ENCODE peak calls at places on chromosomes 5 and 9, in five cellular contexts. B is GM06990, N is endothelial cell, L is GM10248, F is kidney epithelial cell. M is an unnamed sample.

GRCh38 chr5:99355881-99356280 is 427.1 kb upstream of the CHD1 start:
- DNase-seq in B (no peak), L (no peak), N (no peak), F (no peak), M (peak)

GRCh38 chr5:16492398-16493175 is 27.0 kb upstream of the ZNF622 start:
- DNase-seq in L (no peak), N (no peak), B (no peak), F (peak), M (peak)

GRCh38 chr5:35242695-35243258 is 12.5 kb upstream of the PRLR start:
- DNase-seq in N (no peak), L (no peak), F (no peak), B (no peak), M (no peak)

GRCh38 chr9:121744002-121744686 is 92.7 kb downstream of the DAB2IP start:
- DNase-seq in B (no peak), F (no peak), L (peak), N (no peak), M (no peak)

GRCh38 chr5:150633424-150633823 is 7.0 kb upstream of the SYNPO start:
- DNase-seq in B (no peak), L (no peak), N (no peak), F (no peak), M (no peak)

GRCh38 chr5:84343171-84343570 is 41.5 kb downstream of the EDIL3 start:
- DNase-seq in N (no peak), B (no peak), L (no peak), F (no peak), M (no peak)

GRCh38 chr5:170429014-170429413 is 39.8 kb upstream of the KCNMB1 start:
- DNase-seq in B (no peak), F (no peak), L (no peak), N (no peak), M (peak)

GRCh38 chr5:123367739-123368138 is 55.5 kb downstream of the CEP120 start:
- DNase-seq in F (no peak), B (no peak), N (no peak), L (no peak), M (no peak)

GRCh38 chr9:92406506-92406905 is 2.1 kb upstream of the OGN start:
- DNase-seq in B (peak), L (peak), F (no peak), N (no peak), M (no peak)

GRCh38 chr9:121849554-121849953 is 198.1 kb downstream of the DAB2IP start:
- DNase-seq in L (no peak), B (no peak), N (no peak), F (no peak), M (no peak)

GRCh38 chr9:82367016-82367415 is 378.4 kb downstream of the SPATA31D1 start:
- DNase-seq in B (no peak), N (no peak), F (no peak), L (no peak), M (no peak)

GRCh38 chr5:134964359-134965270 is 3.1 kb upstream of the CATSPER3 start:
- DNase-seq in L (no peak), N (no peak), B (no peak), F (no peak), M (no peak)

GRCh38 chr5:140038373-140038957 is 4.6 kb downstream of the NRG2 start:
- DNase-seq in F (no peak), B (no peak), N (no peak), L (peak), M (peak)

GRCh38 chr9:99211746-99212145 is 10.0 kb downstream of the ALG2 start:
- DNase-seq in B (no peak), L (no peak), F (no peak), N (peak), M (no peak)

GRCh38 chr5:149415245-149415967 is 36.3 kb upstream of the IL17B start:
- DNase-seq in N (no peak), L (no peak), B (no peak), F (no peak), M (peak)

GRCh38 chr5:32777733-32778132 is 66.6 kb downstream of the NPR3 start:
- DNase-seq in L (no peak), B (no peak), N (no peak), F (no peak), M (no peak)

GRCh38 chr9:110101531-110102161 is 106.3 kb downstream of the C9orf152 start:
- DNase-seq in L (peak), N (no peak), F (no peak), B (peak), M (no peak)

GRCh38 chr5:134086215-134086942 is 28.1 kb upstream of the TCF7 start:
- DNase-seq in B (no peak), F (no peak), L (no peak), N (no peak), M (no peak)

GRCh38 chr5:41863871-41864486 is 6.2 kb downstream of the OXCT1 start:
- DNase-seq in L (no peak), N (no peak), F (no peak), B (no peak), M (no peak)

GRCh38 chr5:1158647-1159340 is 42.6 kb upstream of the SLC6A19 start:
- DNase-seq in N (no peak), L (no peak), B (no peak), F (no peak), M (no peak)

GRCh38 chr5:38725419-38725865 is 120.4 kb upstream of the OSMR start:
- DNase-seq in N (no peak), F (no peak), B (no peak), L (no peak), M (no peak)

GRCh38 chr5:88109806-88110205 is 158.8 kb downstream of the TMEM161B start:
- DNase-seq in F (no peak), N (no peak), L (no peak), B (no peak), M (no peak)

GRCh38 chr5:63564789-63565188 is 397.5 kb downstream of the HTR1A start:
- DNase-seq in B (no peak), N (no peak), L (no peak), F (no peak), M (no peak)

GRCh38 chr5:140221697-140222223 is 46.8 kb downstream of the CYSTM1 start:
- DNase-seq in B (no peak), F (peak), L (no peak), N (no peak), M (peak)

GRCh38 chr5:83562817-83563557 is 91.4 kb downstream of the VCAN start:
- DNase-seq in F (no peak), L (no peak), N (no peak), B (no peak), M (no peak)

GRCh38 chr9:86424246-86424891 is 70.2 kb upstream of the TUT7 start:
- DNase-seq in B (no peak), L (no peak), F (no peak), N (no peak), M (no peak)

GRCh38 chr5:33010851-33011250 is 299.7 kb downstream of the NPR3 start:
- DNase-seq in B (no peak), N (no peak), F (no peak), L (no peak), M (no peak)

GRCh38 chr5:131019601-131020315 is 145.3 kb downstream of the HINT1 start:
- DNase-seq in N (no peak), F (no peak), L (no peak), B (no peak), M (no peak)

M was measured in kidney glomerular epithelial cell.